ENCODE peak calls at places on chromosomes 2 and 18, in nine cellular contexts. C is activated CD4-positive, alpha-beta T cell treated with anti-CD3 and anti-CD28 coated beads, Interleukin-2, amount 50 U/mL, for 4 hours; A is heart right ventricle; O is stimulated activated CD8-positive, alpha-beta memory T cell treated with anti-CD3 and anti-CD28 coated beads, Interleukin-15, amount 100 ng/mL, for 4 hours; W is NCI-H1105 treated with DMSO at 0.1 percent for 48 hours; Y is lower leg skin; V is nucleus accumbens; D is midbrain; Q is right atrium auricular region. Z is an unnamed sample.
A peak's percentile ranks its signal among the peaks of the same experiment; 100 is the strongest.

GRCh38 chr2:139773720-139774277 is 993.6 kb upstream of the NXPH2 start:
- DNase-seq in C (no peak), A (no peak), O (no peak), W (peak; percentile 92), Y (no peak), V (no peak), D (no peak), Q (no peak), Z (no peak)

GRCh38 chr2:115763601-115764000 is 1321.2 kb downstream of the DPP10 start:
- DNase-seq in C (no peak), A (no peak), O (no peak), W (no peak), Y (no peak), V (no peak), D (no peak), Q (no peak), Z (no peak)

GRCh38 chr2:218470454-218470853 is 51.5 kb downstream of the VIL1 start:
- DNase-seq in C (no peak), A (no peak), O (no peak), W (no peak), Y (no peak), V (no peak), D (no peak), Q (no peak), Z (no peak)

GRCh38 chr2:218569038-218569431 is 396 bp downstream of the CNOT9 start:
- DNase-seq in C (peak; percentile 52), A (peak; percentile 29), O (peak; percentile 30), W (peak; percentile 29), Y (peak; percentile 85), V (no peak), D (peak; percentile 58), Q (peak; percentile 61), Z (no peak)

GRCh38 chr2:31108887-31109286 is 29.4 kb downstream of the GALNT14 start:
- DNase-seq in C (no peak), A (no peak), O (no peak), W (no peak), Y (no peak), V (no peak), D (no peak), Q (no peak), Z (no peak)

GRCh38 chr2:164840930-164841718 is 499 bp downstream of the COBLL1 start:
- DNase-seq in C (no peak), A (peak; percentile 83), O (no peak), W (peak; percentile 70), Y (peak; percentile 92), V (no peak), D (peak; percentile 42), Q (no peak), Z (peak; percentile 12)

GRCh38 chr2:172087780-172088244 is 2.5 kb downstream of the DLX1 start:
- DNase-seq in C (no peak), A (peak; percentile 1), O (no peak), W (no peak), Y (no peak), V (no peak), D (no peak), Q (no peak), Z (no peak)

GRCh38 chr2:27255660-27256059 is 7.2 kb downstream of the SLC30A3 start:
- DNase-seq in C (no peak), A (no peak), O (no peak), W (no peak), Y (no peak), V (no peak), D (no peak), Q (no peak), Z (no peak)

GRCh38 chr18:61388010-61388409 is 54.8 kb downstream of the CDH20 start:
- DNase-seq in C (no peak), A (no peak), O (no peak), W (no peak), Y (no peak), V (no peak), D (no peak), Q (no peak), Z (no peak)

GRCh38 chr2:220684099-220684498 is 888.0 kb downstream of the EPHA4 start:
- DNase-seq in C (no peak), A (no peak), O (no peak), W (no peak), Y (no peak), V (no peak), D (no peak), Q (no peak), Z (no peak)

GRCh38 chr2:3289526-3289925 is 88.1 kb downstream of the EIPR1 start:
- DNase-seq in C (no peak), A (no peak), O (no peak), W (no peak), Y (peak; percentile 79), V (no peak), D (no peak), Q (no peak), Z (no peak)

GRCh38 chr2:176174850-176175728 is 13.4 kb upstream of the HOXD1 start:
- DNase-seq in C (no peak), A (no peak), O (no peak), W (no peak), Y (peak; percentile 80), V (peak; percentile 6), D (peak; percentile 74), Q (peak; percentile 50), Z (no peak)

GRCh38 chr2:205816268-205816667 is 134.0 kb downstream of the NRP2 start:
- DNase-seq in C (no peak), A (no peak), O (no peak), W (no peak), Y (no peak), V (no peak), D (no peak), Q (no peak), Z (no peak)

GRCh38 chr2:208280234-208280633 is 14.2 kb downstream of the PIKFYVE start:
- DNase-seq in C (no peak), A (no peak), O (no peak), W (no peak), Y (no peak), V (no peak), D (no peak), Q (no peak), Z (no peak)

GRCh38 chr2:175679231-175679630 is 322.8 kb downstream of the LNPK start:
- DNase-seq in C (no peak), A (no peak), O (no peak), W (no peak), Y (no peak), V (no peak), D (no peak), Q (no peak), Z (no peak)

GRCh38 chr2:27714053-27714452 is 50.4 kb downstream of the SLC4A1AP start:
- DNase-seq in C (no peak), A (no peak), O (no peak), W (no peak), Y (peak; percentile 40), V (no peak), D (no peak), Q (no peak), Z (no peak)

GRCh38 chr2:55809875-55810620 is 113.5 kb downstream of the EFEMP1 start:
- DNase-seq in C (no peak), A (peak; percentile 25), O (no peak), W (no peak), Y (peak; percentile 91), V (no peak), D (no peak), Q (peak; percentile 69), Z (no peak)

GRCh38 chr2:96240341-96241038 is 25.3 kb downstream of the TMEM127 start:
- DNase-seq in C (no peak), A (no peak), O (no peak), W (peak; percentile 87), Y (no peak), V (no peak), D (no peak), Q (no peak), Z (peak; percentile 82)